ENCODE peak calls at places on chromosomes 16 and 17, in four cellular contexts. K is NCI-H1105 treated with DMSO at 0.1 percent for 48 hours, D is fibroblast of mammary gland, M is esophagus squamous epithelium. T is an unnamed sample.

GRCh38 chr17:41959030-41959335 is 7.6 kb upstream of the CNP start:
- DNase-seq in K (no peak), D (no peak), M (no peak), T (no peak)

GRCh38 chr17:49977463-49978389 is 8.7 kb downstream of the DLX4 start:
- DNase-seq in K (no peak), D (no peak), M (no peak), T (no peak)

GRCh38 chr17:29793501-29793900 is 136.5 kb downstream of the SSH2 start:
- DNase-seq in K (no peak), D (no peak), M (no peak), T (no peak)

GRCh38 chr16:64589836-64590235 is 532.0 kb downstream of the CDH11 start:
- DNase-seq in K (no peak), D (peak; percentile 82), M (no peak), T (no peak)

GRCh38 chr16:85557083-85557975 is 55.8 kb upstream of the GSE1 start:
- DNase-seq in K (peak; percentile 41), D (no peak), M (no peak), T (no peak)

GRCh38 chr16:78485188-78485898 is 385.9 kb downstream of the WWOX start:
- DNase-seq in K (no peak), D (no peak), M (no peak), T (no peak)

GRCh38 chr16:35210681-35211433 is 1751.4 kb downstream of the TP53TG3F start:
- DNase-seq in K (peak; percentile 46), D (no peak), M (no peak), T (no peak)

GRCh38 chr17:1758812-1759211 is 3.0 kb upstream of the SERPINF1 start:
- DNase-seq in K (no peak), D (no peak), M (no peak), T (no peak)

GRCh38 chr17:8885968-8886674 is 18.6 kb upstream of the PIK3R6 start:
- DNase-seq in K (no peak), D (no peak), M (no peak), T (no peak)

GRCh38 chr17:3963214-3964201 is 729 bp downstream of the ATP2A3 start:
- DNase-seq in K (no peak), D (no peak), M (peak; percentile 57), T (peak; percentile 46)

GRCh38 chr16:23858496-23859062 is 22.8 kb downstream of the PRKCB start:
- DNase-seq in K (no peak), D (no peak), M (no peak), T (no peak)

GRCh38 chr17:21279582-21279981 is 4.9 kb upstream of the MAP2K3 start:
- DNase-seq in K (no peak), D (no peak), M (no peak), T (no peak)

GRCh38 chr16:82152641-82153094 is 17.4 kb downstream of the MPHOSPH6 start:
- DNase-seq in K (no peak), D (peak; percentile 42), M (no peak), T (no peak)

GRCh38 chr17:43140396-43141332 is 15.5 kb upstream of the BRCA1 start:
- DNase-seq in K (no peak), D (no peak), M (no peak), T (no peak)